ENCODE peak calls at places on chromosomes 7 and 10, in six cellular contexts. One of them, this sample, is unnamed.

GRCh38 chr10:100370561-100370975 is 23.5 kb downstream of the SCD start:
- DNase-seq in A549: no peak
- DNase-seq in adrenal gland: no peak
- DNase-seq in heart left ventricle: peak
- DNase-seq in gastrocnemius medialis: peak
- DNase-seq in esophagus squamous epithelium: no peak
- DNase-seq in this sample: no peak

GRCh38 chr10:14604181-14605142 is 170.2 kb downstream of the FAM107B start:
- DNase-seq in A549: peak
- DNase-seq in adrenal gland: peak
- DNase-seq in heart left ventricle: peak
- DNase-seq in gastrocnemius medialis: peak
- DNase-seq in esophagus squamous epithelium: peak
- DNase-seq in this sample: peak

GRCh38 chr7:40584667-40585433 is 450.0 kb downstream of the SUGCT start:
- DNase-seq in A549: no peak
- DNase-seq in adrenal gland: no peak
- DNase-seq in heart left ventricle: no peak
- DNase-seq in gastrocnemius medialis: no peak
- DNase-seq in esophagus squamous epithelium: no peak
- DNase-seq in this sample: no peak

GRCh38 chr7:129271500-129272355 is 46.9 kb downstream of the AHCYL2 start:
- DNase-seq in A549: peak
- DNase-seq in adrenal gland: peak
- DNase-seq in heart left ventricle: no peak
- DNase-seq in gastrocnemius medialis: no peak
- DNase-seq in esophagus squamous epithelium: no peak
- DNase-seq in this sample: no peak

GRCh38 chr7:44261239-44261638 is 60.5 kb downstream of the YKT6 start:
- DNase-seq in A549: no peak
- DNase-seq in adrenal gland: no peak
- DNase-seq in heart left ventricle: no peak
- DNase-seq in gastrocnemius medialis: no peak
- DNase-seq in esophagus squamous epithelium: no peak
- DNase-seq in this sample: no peak

GRCh38 chr7:22452142-22452763 is 47.7 kb downstream of the STEAP1B start:
- DNase-seq in A549: peak
- DNase-seq in adrenal gland: peak
- DNase-seq in heart left ventricle: peak
- DNase-seq in gastrocnemius medialis: no peak
- DNase-seq in esophagus squamous epithelium: no peak
- DNase-seq in this sample: peak

GRCh38 chr7:2462731-2463130 is 13.5 kb downstream of the GRIFIN start:
- DNase-seq in A549: no peak
- DNase-seq in adrenal gland: no peak
- DNase-seq in heart left ventricle: no peak
- DNase-seq in gastrocnemius medialis: no peak
- DNase-seq in esophagus squamous epithelium: no peak
- DNase-seq in this sample: no peak

GRCh38 chr7:15123901-15124300 is 221.3 kb upstream of the DGKB start:
- DNase-seq in A549: no peak
- DNase-seq in adrenal gland: no peak
- DNase-seq in heart left ventricle: no peak
- DNase-seq in gastrocnemius medialis: no peak
- DNase-seq in esophagus squamous epithelium: no peak
- DNase-seq in this sample: no peak

GRCh38 chr10:85606401-85606800 is 760.2 kb downstream of the GRID1 start:
- DNase-seq in A549: no peak
- DNase-seq in adrenal gland: no peak
- DNase-seq in heart left ventricle: no peak
- DNase-seq in gastrocnemius medialis: no peak
- DNase-seq in esophagus squamous epithelium: no peak
- DNase-seq in this sample: no peak

GRCh38 chr10:98610301-98610700 is 163.6 kb upstream of the HPS1 start:
- DNase-seq in A549: no peak
- DNase-seq in adrenal gland: no peak
- DNase-seq in heart left ventricle: no peak
- DNase-seq in gastrocnemius medialis: no peak
- DNase-seq in esophagus squamous epithelium: no peak
- DNase-seq in this sample: no peak

GRCh38 chr7:28520074-28521015 is 108.0 kb downstream of the CREB5 start:
- DNase-seq in A549: no peak
- DNase-seq in adrenal gland: no peak
- DNase-seq in heart left ventricle: no peak
- DNase-seq in gastrocnemius medialis: no peak
- DNase-seq in esophagus squamous epithelium: no peak
- DNase-seq in this sample: no peak

GRCh38 chr10:110758898-110759297 is 112.8 kb upstream of the PDCD4 start:
- DNase-seq in A549: no peak
- DNase-seq in adrenal gland: no peak
- DNase-seq in heart left ventricle: no peak
- DNase-seq in gastrocnemius medialis: no peak
- DNase-seq in esophagus squamous epithelium: no peak
- DNase-seq in this sample: no peak

GRCh38 chr7:46369933-46370654 is 449.0 kb upstream of the IGFBP3 start:
- DNase-seq in A549: no peak
- DNase-seq in adrenal gland: no peak
- DNase-seq in heart left ventricle: no peak
- DNase-seq in gastrocnemius medialis: no peak
- DNase-seq in esophagus squamous epithelium: no peak
- DNase-seq in this sample: no peak

GRCh38 chr7:134571746-134572461 is 23.0 kb downstream of the AKR1B15 start:
- DNase-seq in A549: no peak
- DNase-seq in adrenal gland: no peak
- DNase-seq in heart left ventricle: no peak
- DNase-seq in gastrocnemius medialis: no peak
- DNase-seq in esophagus squamous epithelium: no peak
- DNase-seq in this sample: no peak

GRCh38 chr10:14879055-14879800 is 562 bp downstream of the SUV39H2 start:
- DNase-seq in A549: peak
- DNase-seq in adrenal gland: peak
- DNase-seq in heart left ventricle: no peak
- DNase-seq in gastrocnemius medialis: peak
- DNase-seq in esophagus squamous epithelium: no peak
- DNase-seq in this sample: peak

GRCh38 chr10:59362184-59362966 is at the start of gene FAM13C:
- DNase-seq in A549: peak
- DNase-seq in adrenal gland: peak
- DNase-seq in heart left ventricle: peak
- DNase-seq in gastrocnemius medialis: peak
- DNase-seq in esophagus squamous epithelium: no peak
- DNase-seq in this sample: peak

GRCh38 chr10:51215956-51216834 is 141.9 kb downstream of the PRKG1 start:
- DNase-seq in A549: no peak
- DNase-seq in adrenal gland: no peak
- DNase-seq in heart left ventricle: no peak
- DNase-seq in gastrocnemius medialis: no peak
- DNase-seq in esophagus squamous epithelium: no peak
- DNase-seq in this sample: no peak

GRCh38 chr7:12747687-12748306 is 60.4 kb downstream of the ARL4A start:
- DNase-seq in A549: no peak
- DNase-seq in adrenal gland: no peak
- DNase-seq in heart left ventricle: no peak
- DNase-seq in gastrocnemius medialis: no peak
- DNase-seq in esophagus squamous epithelium: no peak
- DNase-seq in this sample: no peak

GRCh38 chr10:16780338-16780880 is 36.8 kb downstream of the RSU1 start:
- DNase-seq in A549: no peak
- DNase-seq in adrenal gland: no peak
- DNase-seq in heart left ventricle: no peak
- DNase-seq in gastrocnemius medialis: no peak
- DNase-seq in esophagus squamous epithelium: no peak
- DNase-seq in this sample: no peak

DNA sequence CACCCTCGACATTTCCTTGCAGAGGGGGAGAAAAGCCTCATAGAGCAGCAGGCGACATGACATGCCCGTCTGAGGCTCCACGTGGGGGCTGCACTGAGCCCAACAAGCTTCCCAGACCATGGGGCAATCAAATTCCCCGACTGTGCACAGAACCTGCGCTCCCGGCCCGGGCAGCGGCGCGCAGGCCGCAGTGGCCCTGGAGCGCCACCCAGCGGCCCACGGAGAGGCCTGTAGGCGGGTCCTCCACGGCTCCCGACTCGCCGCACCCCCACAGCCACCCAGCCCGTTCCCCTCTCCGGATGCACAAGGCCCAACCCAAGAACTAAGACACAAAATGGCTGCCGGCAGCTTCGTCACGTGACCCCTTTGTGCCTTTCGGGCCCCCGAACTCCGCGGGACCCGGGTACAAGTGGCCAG is 816 bp downstream of the EPC1 start:
- DNase-seq in A549: peak
- DNase-seq in adrenal gland: peak
- DNase-seq in heart left ventricle: peak
- DNase-seq in gastrocnemius medialis: peak
- DNase-seq in esophagus squamous epithelium: peak
- DNase-seq in this sample: peak
- TF ChIP-seq POLR2A in A549: no peak
- TF ChIP-seq POLR2A in adrenal gland: peak
- TF ChIP-seq POLR2A in heart left ventricle: no peak
- TF ChIP-seq POLR2A in gastrocnemius medialis: peak
- TF ChIP-seq POLR2A in esophagus squamous epithelium: no peak
- TF ChIP-seq POLR2A in this sample: no peak

DNA sequence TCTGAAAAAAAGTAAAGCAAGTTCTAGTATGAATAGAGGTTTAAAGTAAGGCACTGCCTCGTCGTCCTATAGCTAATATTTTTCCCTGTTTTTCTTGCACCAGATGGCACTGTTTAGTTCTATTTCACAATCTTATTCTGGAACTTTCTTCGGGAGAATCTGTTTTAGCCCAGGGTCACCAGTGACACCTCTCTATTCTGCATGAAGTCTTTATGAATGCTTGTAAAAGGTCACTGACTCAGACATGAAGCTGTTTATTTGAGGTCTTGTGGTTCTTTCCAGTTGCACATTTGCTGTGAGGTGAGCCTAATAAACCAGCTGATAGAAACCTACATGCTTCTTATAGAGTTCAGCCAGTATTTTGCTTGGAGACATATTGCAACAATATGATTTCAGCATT is 444.3 kb downstream of the AUTS2 start:
- DNase-seq in A549: no peak
- DNase-seq in adrenal gland: no peak
- DNase-seq in heart left ventricle: no peak
- DNase-seq in gastrocnemius medialis: no peak
- DNase-seq in esophagus squamous epithelium: no peak
- DNase-seq in this sample: no peak
- TF ChIP-seq CTCF in A549: peak
- TF ChIP-seq CTCF in adrenal gland: peak
- TF ChIP-seq CTCF in heart left ventricle: peak
- TF ChIP-seq CTCF in gastrocnemius medialis: peak
- TF ChIP-seq CTCF in esophagus squamous epithelium: no peak
- TF ChIP-seq CTCF in this sample: no peak

GRCh38 chr7:27176343-27176731 is 2.2 kb upstream of the HOXA10 start:
- DNase-seq in A549: no peak
- DNase-seq in adrenal gland: peak
- DNase-seq in heart left ventricle: no peak
- DNase-seq in gastrocnemius medialis: peak
- DNase-seq in esophagus squamous epithelium: no peak
- DNase-seq in this sample: no peak
- H3K4me3 ChIP-seq in A549: no peak
- H3K4me3 ChIP-seq in adrenal gland: no peak
- H3K4me3 ChIP-seq in heart left ventricle: no peak
- H3K4me3 ChIP-seq in gastrocnemius medialis: peak
- H3K4me3 ChIP-seq in esophagus squamous epithelium: no peak
- H3K4me3 ChIP-seq in this sample: no peak

DNA sequence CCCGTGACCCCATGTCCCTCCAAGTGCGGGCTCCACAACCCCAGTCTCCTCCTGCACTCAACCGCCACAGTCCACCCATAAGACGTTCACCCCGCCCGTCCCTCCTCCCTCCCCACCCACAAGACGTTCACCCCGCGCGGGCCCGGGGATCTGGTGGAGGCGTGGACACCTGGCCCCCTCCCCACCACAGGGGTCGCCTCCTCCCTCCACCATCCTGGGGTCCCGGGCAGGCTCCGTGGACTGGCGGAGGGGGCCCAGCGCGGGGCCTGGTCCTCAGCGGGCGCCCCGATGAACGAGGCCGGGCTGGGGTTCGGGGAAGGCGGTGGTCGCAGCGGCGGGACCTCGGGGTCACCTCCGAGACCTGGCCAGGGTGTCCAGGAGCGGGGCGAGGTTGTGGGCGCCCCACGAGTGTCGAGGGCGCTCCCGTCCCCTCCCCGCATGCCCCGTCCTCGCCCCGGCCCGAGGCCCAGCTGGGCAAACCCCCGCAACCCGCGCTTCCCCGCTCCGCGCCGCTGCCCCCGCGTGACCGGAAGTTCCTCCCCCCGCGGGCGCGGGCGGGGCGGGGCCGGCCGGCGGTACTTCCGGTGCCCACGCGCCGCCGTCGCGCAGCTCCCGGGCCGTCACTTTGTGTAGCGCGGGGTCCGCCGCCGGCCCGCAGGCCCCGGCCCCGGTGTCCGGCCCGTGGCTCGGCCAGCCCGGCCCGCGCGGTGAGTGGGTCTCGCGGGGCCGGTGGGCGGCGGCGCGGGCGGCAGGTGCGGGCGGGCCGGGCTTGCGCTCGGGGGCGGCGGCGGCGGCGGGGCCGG is at the start of gene ZNF316:
- DNase-seq in A549: peak
- DNase-seq in adrenal gland: peak
- DNase-seq in heart left ventricle: peak
- DNase-seq in gastrocnemius medialis: peak
- DNase-seq in esophagus squamous epithelium: no peak
- DNase-seq in this sample: no peak
- TF ChIP-seq POLR2A in A549: peak
- TF ChIP-seq POLR2A in adrenal gland: peak
- TF ChIP-seq POLR2A in heart left ventricle: no peak
- TF ChIP-seq POLR2A in gastrocnemius medialis: peak
- TF ChIP-seq POLR2A in esophagus squamous epithelium: no peak
- TF ChIP-seq POLR2A in this sample: peak

DNA sequence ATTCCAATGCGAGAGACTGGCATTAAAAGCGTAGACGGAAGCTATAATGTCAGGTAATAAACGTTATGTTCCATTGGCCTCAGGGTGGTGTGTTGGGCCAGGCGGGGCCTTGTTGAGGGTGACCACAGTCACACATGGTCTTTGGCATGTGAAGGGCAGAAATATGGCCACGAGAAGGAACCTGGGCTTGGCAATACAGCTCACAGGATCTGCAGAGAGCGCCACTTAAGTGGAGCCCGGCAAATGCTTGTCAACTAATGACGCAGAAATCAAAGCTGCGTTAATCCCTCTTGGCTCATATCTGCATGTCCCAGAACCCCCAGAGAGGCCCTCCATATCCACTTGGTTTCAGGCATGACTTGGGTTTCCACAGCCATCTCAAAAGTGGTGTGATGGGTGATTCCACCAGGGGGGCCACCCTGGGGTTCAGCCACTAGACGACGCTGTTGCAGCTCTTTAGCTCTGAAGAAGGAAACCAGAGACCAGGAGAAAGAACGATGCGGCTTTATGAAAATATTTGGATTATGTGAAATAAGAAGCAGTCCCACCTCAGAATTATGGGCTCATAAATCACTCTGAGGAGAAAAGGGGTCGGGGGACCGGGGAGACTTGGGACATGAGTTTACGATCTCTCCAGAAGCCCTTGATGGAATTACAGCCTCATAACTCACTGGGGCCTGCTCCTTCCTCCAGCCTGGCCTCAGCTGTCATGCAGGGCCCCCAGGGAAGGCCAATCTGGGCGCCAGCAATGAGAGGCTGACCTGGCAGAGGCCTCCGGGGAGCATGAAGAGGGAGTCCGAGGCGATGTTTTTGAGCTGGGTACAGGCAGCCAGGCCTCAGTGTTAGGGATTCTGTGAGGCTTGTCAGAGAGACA is 462.5 kb downstream of the PLXNA4 start:
- DNase-seq in A549: no peak
- DNase-seq in adrenal gland: no peak
- DNase-seq in heart left ventricle: no peak
- DNase-seq in gastrocnemius medialis: no peak
- DNase-seq in esophagus squamous epithelium: no peak
- DNase-seq in this sample: no peak
- TF ChIP-seq CTCF in A549: no peak
- TF ChIP-seq CTCF in adrenal gland: no peak
- TF ChIP-seq CTCF in heart left ventricle: no peak
- TF ChIP-seq CTCF in gastrocnemius medialis: no peak
- TF ChIP-seq CTCF in esophagus squamous epithelium: no peak
- TF ChIP-seq CTCF in this sample: no peak

This sample was measured in lower leg skin.